ENCODE peak calls at places on chromosomes 11 and 22, in four cellular contexts. Z, G, M and Q are unnamed samples.

GRCh38 chr11:79287952-79288351 is 152.9 kb downstream of the TENM4 start:
- DNase-seq in Z (no peak), G (no peak), M (no peak), Q (no peak)

GRCh38 chr11:37411289-37411688 is 813.3 kb upstream of the RAG2 start:
- DNase-seq in Z (no peak), M (no peak), G (no peak), Q (no peak)

GRCh38 chr11:78586452-78587046 is 11.9 kb upstream of the NARS2 start:
- DNase-seq in M (no peak), Z (peak; percentile 50), G (no peak), Q (no peak)

GRCh38 chr11:74347381-74347780 is 35.9 kb upstream of the P4HA3 start:
- DNase-seq in G (no peak), M (no peak), Z (peak; percentile 58), Q (peak; percentile 51)

GRCh38 chr11:72668645-72669347 is 5.4 kb downstream of the PDE2A start:
- DNase-seq in M (no peak), G (no peak), Z (no peak), Q (no peak)

GRCh38 chr11:17257200-17257599 is 19.3 kb upstream of the NUCB2 start:
- DNase-seq in G (no peak), M (no peak), Z (peak; percentile 76), Q (peak; percentile 33)

GRCh38 chr11:17014774-17015638 is 792 bp upstream of the PLEKHA7 start:
- DNase-seq in M (no peak), Z (peak; percentile 5), G (no peak), Q (no peak)

GRCh38 chr11:86460461-86461404 is 86.0 kb downstream of the CCDC81 start:
- DNase-seq in G (no peak), Z (peak; percentile 55), M (no peak), Q (no peak)

GRCh38 chr22:23534201-23534850 is 45.8 kb downstream of the IGLL1 start:
- DNase-seq in M (no peak), G (no peak), Z (peak; percentile 19), Q (no peak)

GRCh38 chr11:134033696-134034491 is 35.0 kb upstream of the JAM3 start:
- DNase-seq in Z (peak; percentile 83), G (peak; percentile 97), M (peak; percentile 72), Q (peak; percentile 84)

GRCh38 chr11:88475991-88476418 is 138.5 kb upstream of the CTSC start:
- DNase-seq in Z (no peak), G (no peak), M (no peak), Q (peak; percentile 93)

GRCh38 chr22:27397948-27398330 is 403.6 kb downstream of the MN1 start:
- DNase-seq in Z (peak; percentile 86), M (no peak), G (no peak), Q (peak; percentile 73)

GRCh38 chr11:394034-394857 is at the start of gene PKP3:
- DNase-seq in Z (peak; percentile 36), G (peak; percentile 70), M (no peak), Q (peak; percentile 26)

GRCh38 chr11:76888989-76889388 is 28.3 kb downstream of the ACER3 start:
- DNase-seq in M (no peak), Z (peak; percentile 31), G (no peak), Q (no peak)

GRCh38 chr11:120180571-120181445 is 30.0 kb upstream of the OAF start:
- DNase-seq in Z (peak; percentile 62), G (no peak), M (no peak), Q (peak; percentile 31)

GRCh38 chr22:46515208-46516111 is 22.0 kb downstream of the CELSR1 start:
- DNase-seq in G (no peak), Z (peak; percentile 19), M (no peak), Q (no peak)

GRCh38 chr22:37163618-37164534 is 14.2 kb upstream of the IL2RB start:
- DNase-seq in M (no peak), Z (no peak), G (no peak), Q (no peak)

GRCh38 chr11:71580057-71581003 is 2.3 kb downstream of the KRTAP5-11 start:
- DNase-seq in G (peak; percentile 48), M (peak; percentile 57), Z (peak; percentile 88), Q (peak; percentile 80)

GRCh38 chr11:104163100-104164027 is 583 bp downstream of the PDGFD start:
- DNase-seq in M (peak; percentile 10), Z (peak; percentile 44), G (no peak), Q (peak; percentile 17)

GRCh38 chr22:22397292-22397870 is 111.2 kb downstream of the ZNF280B start:
- DNase-seq in G (no peak), Z (peak; percentile 35), M (peak; percentile 58), Q (peak; percentile 61)

GRCh38 chr22:23754980-23755636 is 883 bp upstream of the VPREB3 start:
- DNase-seq in M (no peak), G (no peak), Z (peak; percentile 79), Q (no peak)

GRCh38 chr22:31082606-31083376 is 1.7 kb downstream of the SMTN start:
- DNase-seq in M (no peak), Z (peak; percentile 81), G (peak; percentile 25), Q (peak; percentile 76)

GRCh38 chr11:120589376-120589775 is 77.8 kb downstream of the GRIK4 start:
- DNase-seq in G (no peak), M (no peak), Z (no peak), Q (no peak)

GRCh38 chr11:116644201-116644947 is 128.4 kb downstream of the BUD13 start:
- DNase-seq in M (no peak), G (no peak), Z (no peak), Q (no peak)

GRCh38 chr22:32754413-32755041 is 47.0 kb upstream of the TIMP3 start:
- DNase-seq in G (no peak), M (no peak), Z (peak; percentile 78), Q (peak; percentile 51)